ENCODE peak calls at places on chromosomes 13 and 19, in seven cellular contexts. Z, S, T, W, Y, U and H are unnamed samples.

GRCh38 chr19:49570997-49571676 is 9.2 kb downstream of the NOSIP start:
- DNase-seq in S (no peak), W (no peak), Y (no peak), U (no peak), Z (no peak), T (peak), H (peak)

GRCh38 chr13:33135097-33135496 is 118.9 kb downstream of the KL start:
- DNase-seq in W (no peak), U (no peak), S (no peak), Y (no peak), Z (no peak), T (no peak), H (no peak)

GRCh38 chr19:40578442-40578908 is 1.8 kb downstream of the SHKBP1 start:
- DNase-seq in W (no peak), Y (no peak), Z (peak), T (peak), U (peak), S (no peak), H (peak)

GRCh38 chr19:2575734-2576481 is 100.0 kb downstream of the GADD45B start:
- DNase-seq in W (no peak), Z (peak), U (peak), Y (peak), S (no peak), T (no peak), H (no peak)

GRCh38 chr13:98180092-98180491 is 3.0 kb upstream of the RNF113B start:
- DNase-seq in Y (no peak), T (no peak), W (no peak), U (no peak), Z (no peak), S (no peak), H (no peak)

GRCh38 chr13:44281252-44282000 is 92.2 kb upstream of the SERP2 start:
- DNase-seq in W (no peak), Z (no peak), U (no peak), Y (no peak), T (no peak), S (no peak), H (no peak)

GRCh38 chr13:77800219-77800618 is 102.7 kb downstream of the SLAIN1 start:
- DNase-seq in Y (no peak), T (no peak), Z (no peak), W (no peak), S (no peak), U (no peak), H (no peak)

GRCh38 chr13:111431241-111431640 is 110.8 kb downstream of the TEX29 start:
- DNase-seq in U (no peak), Z (no peak), T (no peak), Y (no peak), W (no peak), S (no peak), H (no peak)

GRCh38 chr19:4577020-4577782 is 17.7 kb upstream of the SEMA6B start:
- DNase-seq in S (no peak), T (peak), U (peak), Y (no peak), Z (no peak), W (no peak), H (peak)

GRCh38 chr13:112748947-112749346 is 59.1 kb downstream of the ATP11A start:
- DNase-seq in Z (no peak), Y (no peak), U (no peak), W (no peak), T (no peak), S (no peak), H (no peak)

GRCh38 chr13:47545206-47545605 is 455.9 kb downstream of the SUCLA2 start:
- DNase-seq in U (no peak), S (no peak), W (no peak), Y (no peak), Z (no peak), T (no peak), H (no peak)

GRCh38 chr13:74218291-74218690 is 84.1 kb upstream of the KLF12 start:
- DNase-seq in T (no peak), W (no peak), Z (no peak), Y (no peak), U (no peak), S (no peak), H (no peak)

GRCh38 chr19:1313695-1314613 is 28.3 kb downstream of the EFNA2 start:
- DNase-seq in T (no peak), Y (no peak), W (peak), Z (no peak), S (no peak), U (no peak), H (no peak)

GRCh38 chr19:16607819-16608218 is 20.2 kb downstream of the MED26 start:
- DNase-seq in S (no peak), W (no peak), U (no peak), Z (no peak), Y (no peak), T (no peak), H (no peak)

GRCh38 chr19:53865918-53866696 is 1.6 kb upstream of the MYADM start:
- DNase-seq in Y (peak), U (peak), W (no peak), S (peak), Z (peak), T (peak), H (peak)

GRCh38 chr19:33389574-33390119 is 16.1 kb downstream of the CEBPG start:
- DNase-seq in U (no peak), Z (no peak), T (no peak), S (no peak), W (no peak), Y (no peak), H (no peak)

GRCh38 chr13:66102864-66103263 is 1127.3 kb downstream of the PCDH9 start:
- DNase-seq in Y (no peak), T (no peak), S (no peak), W (no peak), Z (peak), U (peak), H (no peak)

GRCh38 chr19:14006766-14007562 is 844 bp upstream of the RFX1 start:
- DNase-seq in T (peak), U (no peak), Z (no peak), S (no peak), W (no peak), Y (peak), H (no peak)

GRCh38 chr13:43799191-43799590 is 12.4 kb upstream of the ENOX1 start:
- DNase-seq in Y (peak), U (peak), Z (peak), W (no peak), S (no peak), T (no peak), H (no peak)

GRCh38 chr13:31885994-31886393 is 145.6 kb upstream of the FRY start:
- DNase-seq in W (no peak), Y (peak), Z (peak), S (no peak), T (no peak), U (peak), H (peak)

GRCh38 chr13:48647625-48648024 is 6.1 kb upstream of the CYSLTR2 start:
- DNase-seq in S (no peak), T (no peak), W (no peak), Z (no peak), Y (no peak), U (no peak), H (peak)

GRCh38 chr19:41018736-41019290 is 27.7 kb downstream of the CYP2B6 start:
- DNase-seq in Z (no peak), S (no peak), W (no peak), T (no peak), U (no peak), Y (no peak), H (no peak)

GRCh38 chr19:2983351-2984195 is 6.2 kb downstream of the TLE6 start:
- DNase-seq in Z (peak), S (no peak), Y (peak), U (peak), T (peak), W (peak), H (peak)

GRCh38 chr13:39682788-39683187 is 27.3 kb downstream of the COG6 start:
- DNase-seq in S (no peak), Y (no peak), Z (no peak), U (no peak), T (no peak), W (no peak), H (no peak)

GRCh38 chr13:43815204-43815603 is 28.4 kb upstream of the ENOX1 start:
- DNase-seq in W (no peak), Z (peak), S (no peak), U (peak), T (no peak), Y (peak), H (peak)

GRCh38 chr13:109760372-109760771 is 26.0 kb downstream of the IRS2 start:
- DNase-seq in Y (no peak), Z (no peak), S (no peak), W (no peak), T (no peak), U (no peak), H (no peak)
- H3K9ac ChIP-seq in Y (no peak), Z (no peak), S (no peak), W (no peak), T (no peak), U (no peak), H (no peak)

GRCh38 chr19:35297515-35297848 is 5.5 kb downstream of the MAG start:
- DNase-seq in Y (no peak), T (no peak), Z (no peak), S (no peak), U (no peak), W (no peak), H (no peak)
- H4K8ac ChIP-seq in Y (no peak), T (no peak), Z (no peak), S (peak), U (no peak), W (no peak), H (no peak)

GRCh38 chr13:110405597-110406450 is 98.7 kb downstream of the COL4A2 start:
- DNase-seq in W (no peak), U (peak), T (no peak), Z (peak), S (no peak), Y (peak), H (no peak)
- H3K9ac ChIP-seq in W (no peak), U (peak), T (no peak), Z (peak), S (no peak), Y (no peak), H (no peak)

DNA sequence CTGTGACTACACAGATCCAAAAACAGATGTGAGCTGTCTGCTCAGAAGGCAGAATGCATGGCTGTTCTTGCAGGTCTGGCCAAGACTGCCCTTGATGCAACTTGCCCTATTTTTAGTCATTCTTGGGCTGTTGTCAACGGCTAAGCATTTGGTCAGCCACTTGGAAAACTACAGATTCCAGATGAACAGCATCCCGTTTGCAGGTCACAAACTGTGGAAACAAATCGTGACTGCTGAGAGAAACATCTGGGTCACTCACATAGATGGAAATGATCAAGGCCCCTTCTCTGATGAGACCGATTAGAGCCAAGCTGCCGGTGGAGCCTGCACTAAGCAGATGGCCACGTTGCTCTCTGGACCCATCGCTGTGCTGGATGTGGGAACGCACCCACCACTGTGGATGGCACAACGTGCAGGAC is 15.4 kb upstream of the METTL21C start:
- DNase-seq in Z (peak), T (no peak), Y (peak), S (no peak), W (no peak), U (peak), H (no peak)
- H4K8ac ChIP-seq in Z (no peak), T (peak), Y (no peak), S (no peak), W (no peak), U (no peak), H (no peak)